ENCODE peak calls at places on chromosomes 6 and 20, in four cellular contexts. E is breast epithelium; H is brain microvascular endothelial cell; J is CD8-positive, alpha-beta memory T cell. S is an unnamed sample.

GRCh38 chr6:62623851-62624532 is 338.0 kb upstream of the KHDRBS2 start:
- DNase-seq in E (no peak), J (no peak), H (no peak), S (no peak)

GRCh38 chr6:48074368-48074767 is 36.6 kb downstream of the PTCHD4 start:
- DNase-seq in J (no peak), E (no peak), H (no peak), S (no peak)

GRCh38 chr20:44033344-44033743 is 118.7 kb downstream of the TOX2 start:
- DNase-seq in H (no peak), J (no peak), E (no peak), S (no peak)

GRCh38 chr20:35698298-35699126 is 640 bp downstream of the NFS1 start:
- DNase-seq in H (no peak), E (no peak), J (no peak), S (no peak)

GRCh38 chr20:38180781-38181180 is 15.7 kb upstream of the TGM2 start:
- DNase-seq in E (no peak), H (no peak), J (no peak), S (no peak)

GRCh38 chr6:36623547-36624459 is 29.6 kb downstream of the SRSF3 start:
- DNase-seq in H (peak; percentile 73), J (peak; percentile 59), E (peak; percentile 88), S (peak; percentile 61)

GRCh38 chr20:5220334-5221077 is 93.7 kb downstream of the CDS2 start:
- DNase-seq in H (no peak), E (no peak), J (no peak), S (no peak)

GRCh38 chr6:13351271-13351670 is 22.9 kb upstream of the TBC1D7 start:
- DNase-seq in H (no peak), J (no peak), E (no peak), S (no peak)

GRCh38 chr6:32152414-32153251 is 894 bp upstream of the PRRT1 start:
- DNase-seq in E (no peak), H (peak; percentile 58), J (no peak), S (no peak)

GRCh38 chr20:36017034-36017951 is 48.9 kb downstream of the CNBD2 start:
- DNase-seq in H (peak; percentile 49), J (no peak), E (peak; percentile 47), S (no peak)

GRCh38 chr6:31010393-31011060 is at the start of gene MUC22:
- DNase-seq in H (peak; percentile 45), J (no peak), E (no peak), S (no peak)

GRCh38 chr20:18533491-18533890 is 25.8 kb downstream of the SEC23B start:
- DNase-seq in J (no peak), E (no peak), H (no peak), S (no peak)

GRCh38 chr6:125942677-125943527 is 13.7 kb upstream of the HINT3 start:
- DNase-seq in E (no peak), H (no peak), J (no peak), S (no peak)

GRCh38 chr6:142045380-142046270 is 87.1 kb upstream of the GJE1 start:
- DNase-seq in H (peak; percentile 9), J (no peak), E (no peak), S (no peak)

GRCh38 chr20:57688864-57689263 is 21.0 kb downstream of the PMEPA1 start:
- DNase-seq in H (no peak), E (no peak), J (no peak), S (no peak)

GRCh38 chr6:93786474-93787330 is 367.3 kb upstream of the EPHA7 start:
- DNase-seq in J (no peak), E (no peak), H (peak; percentile 69), S (no peak)

S was measured in CD4-positive, CD25-positive, alpha-beta regulatory T cell.